ENCODE peak calls at places on chromosome 7, in six cellular contexts. Y, N, R, D, B and C are unnamed samples.

GRCh38 chr7:85840532-85840931 is 653.7 kb upstream of the SEMA3D start:
- DNase-seq in B (peak), D (peak), R (no peak), N (no peak), Y (no peak), C (no peak)

GRCh38 chr7:81430150-81430549 is 339.7 kb downstream of the HGF start:
- DNase-seq in B (peak), D (no peak), R (no peak), N (no peak), Y (no peak), C (peak)

GRCh38 chr7:98702021-98702420 is 84.9 kb downstream of the NPTX2 start:
- DNase-seq in N (no peak), B (no peak), R (no peak), Y (no peak), D (no peak), C (no peak)

GRCh38 chr7:40972426-40972825 is 730.5 kb downstream of the INHBA start:
- DNase-seq in N (no peak), Y (no peak), D (no peak), R (no peak), B (no peak), C (no peak)

GRCh38 chr7:922334-923107 is 32.0 kb downstream of the ADAP1 start:
- DNase-seq in D (no peak), B (no peak), R (no peak), N (no peak), Y (peak), C (no peak)

GRCh38 chr7:91632948-91633519 is 247.5 kb downstream of the MTERF1 start:
- DNase-seq in R (no peak), D (no peak), N (no peak), B (no peak), Y (no peak), C (no peak)

GRCh38 chr7:98555403-98555802 is 61.7 kb upstream of the NPTX2 start:
- DNase-seq in R (no peak), N (peak), Y (no peak), B (no peak), D (no peak), C (no peak)

GRCh38 chr7:140940866-140941265 is 16.1 kb upstream of the BRAF start:
- DNase-seq in R (no peak), D (no peak), Y (no peak), N (no peak), B (no peak), C (no peak)

GRCh38 chr7:96361116-96361857 is 39.4 kb upstream of the SLC25A13 start:
- DNase-seq in Y (no peak), R (no peak), B (no peak), D (no peak), N (no peak), C (no peak)

GRCh38 chr7:87060288-87060537 is 759 bp upstream of the ELAPOR2 start:
- DNase-seq in B (no peak), N (no peak), R (no peak), Y (no peak), D (no peak), C (no peak)

GRCh38 chr7:87056346-87056745 is 3.1 kb downstream of the ELAPOR2 start:
- DNase-seq in B (no peak), Y (no peak), N (no peak), D (peak), R (no peak), C (peak)

GRCh38 chr7:87057210-87057609 is 2.2 kb downstream of the ELAPOR2 start:
- DNase-seq in B (no peak), Y (no peak), R (no peak), N (no peak), D (no peak), C (no peak)

GRCh38 chr7:87058739-87059524 is 522 bp downstream of the ELAPOR2 start:
- DNase-seq in B (no peak), N (no peak), Y (peak), R (peak), D (no peak), C (peak)

DNA sequence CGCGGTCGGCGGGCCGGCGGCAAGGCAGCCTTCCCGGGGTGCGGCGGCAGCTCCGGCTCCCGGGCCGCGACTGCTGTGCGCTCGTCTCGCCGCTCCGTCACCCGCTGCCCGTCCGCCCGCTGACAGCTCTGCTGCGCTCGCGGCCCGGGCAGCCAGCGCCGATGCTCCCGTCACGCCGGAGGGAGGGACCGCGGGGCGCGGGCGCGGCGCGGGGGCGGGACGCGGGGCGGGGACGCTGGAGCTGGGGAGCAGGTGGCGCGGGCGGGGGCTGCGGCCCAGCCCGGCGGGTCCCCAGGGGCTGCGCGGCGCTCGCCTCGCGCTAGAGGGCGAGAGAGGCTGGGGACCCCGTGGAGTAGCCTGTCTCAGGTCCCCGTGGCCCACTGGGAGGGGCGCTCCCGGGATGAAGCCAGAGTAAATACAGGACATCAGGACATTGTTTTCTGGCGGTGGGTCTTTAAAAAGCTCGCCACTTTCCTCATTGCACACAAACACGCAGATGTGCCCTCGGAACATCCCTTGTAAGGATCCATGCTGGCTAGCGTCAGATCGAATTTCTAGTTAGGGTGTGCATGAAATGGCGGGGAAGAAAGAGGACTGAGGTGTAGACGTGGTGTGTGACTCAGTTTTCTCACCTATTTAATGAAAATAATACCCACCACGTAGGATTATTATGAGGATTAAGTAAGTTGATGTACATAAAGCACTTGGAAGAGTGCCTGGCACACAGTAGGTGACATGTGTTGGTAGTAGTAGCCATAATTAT is at the start of gene ELAPOR2:
- DNase-seq in R (peak), Y (peak), N (peak), D (peak), B (peak), C (peak)
- TF ChIP-seq CTCF in R (no peak), Y (peak), N (peak), D (no peak), B (peak), C (peak)

GRCh38 chr7:138738114-138738513 is 37.0 kb upstream of the SVOPL start:
- DNase-seq in R (no peak), N (no peak), B (no peak), D (no peak), Y (no peak), C (no peak)

GRCh38 chr7:138739859-138740258 is 38.7 kb upstream of the SVOPL start:
- DNase-seq in N (no peak), Y (no peak), D (no peak), B (no peak), R (no peak), C (no peak)

GRCh38 chr7:138741453-138741735 is 40.2 kb upstream of the SVOPL start:
- DNase-seq in R (no peak), B (no peak), D (no peak), N (no peak), Y (no peak), C (no peak)

GRCh38 chr7:138735399-138735798 is 34.2 kb upstream of the SVOPL start:
- DNase-seq in R (no peak), D (no peak), B (no peak), Y (no peak), N (no peak), C (no peak)

DNA sequence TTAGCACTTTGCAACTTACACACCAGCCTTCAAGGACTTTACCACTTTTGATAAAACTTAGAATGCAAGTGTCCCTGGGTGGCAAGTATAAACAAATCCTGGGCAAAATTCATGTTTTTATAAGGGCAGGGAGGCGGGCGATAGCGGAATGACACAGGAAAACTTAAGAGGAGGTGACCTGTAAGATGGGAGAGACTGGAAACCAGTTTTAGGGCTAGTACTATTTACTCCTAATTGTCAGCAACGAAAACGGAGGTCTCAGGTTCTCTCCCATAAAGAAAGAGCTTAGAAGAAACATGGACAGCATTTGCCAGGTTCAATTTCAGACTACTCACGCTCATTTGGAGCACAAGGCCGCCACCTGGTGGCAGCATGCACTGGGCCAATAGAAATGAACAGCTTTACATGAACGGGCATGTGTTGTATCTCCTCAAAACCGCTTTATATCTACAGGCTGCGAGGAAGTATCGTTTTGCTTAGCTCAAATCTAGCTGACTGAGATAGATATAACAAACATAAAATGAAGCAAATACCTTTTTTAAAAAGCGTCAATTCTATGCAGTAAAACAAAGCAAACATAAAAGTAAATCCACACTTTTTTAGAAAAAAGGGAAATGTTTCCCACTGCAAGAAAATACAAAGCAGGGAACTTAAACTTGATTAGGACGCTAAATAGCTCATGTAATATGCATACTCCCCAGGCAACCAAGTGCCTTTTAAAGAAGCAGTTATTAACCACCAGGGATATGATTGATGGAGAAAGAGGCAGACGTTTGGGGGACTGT is 37.6 kb upstream of the SVOPL start:
- DNase-seq in R (peak), Y (peak), N (peak), B (peak), D (peak), C (peak)
- H3K4me3 ChIP-seq in R (no peak), Y (no peak), N (no peak), B (no peak), D (no peak), C (no peak)

GRCh38 chr7:17362439-17363095 is 64.1 kb downstream of the AHR start:
- DNase-seq in B (no peak), N (no peak), R (no peak), D (peak), Y (no peak), C (peak)
- TF ChIP-seq CTCF in B (no peak), N (no peak), R (no peak), D (no peak), Y (no peak), C (no peak)

DNA sequence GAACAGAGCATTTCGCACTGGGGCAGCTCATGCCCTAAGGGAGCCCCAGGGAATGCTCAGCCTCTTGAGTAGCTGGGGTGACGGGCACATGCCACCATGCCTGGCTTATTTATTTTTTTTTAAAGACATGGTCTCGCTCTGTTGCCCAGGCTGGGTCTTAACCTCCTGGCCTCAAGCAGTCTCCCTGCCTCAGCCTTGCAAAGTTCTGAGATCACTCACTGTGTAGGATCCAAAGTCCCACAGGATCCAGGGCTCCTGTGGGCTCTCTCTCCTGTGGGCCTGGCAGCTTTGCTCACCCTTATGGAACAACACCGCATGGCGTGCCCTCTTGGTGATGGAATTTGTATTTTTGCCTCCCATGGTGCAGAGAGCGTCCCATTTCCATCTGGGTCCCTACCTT is 34.0 kb downstream of the TMEM120A start:
- DNase-seq in B (no peak), Y (no peak), D (no peak), N (no peak), R (no peak), C (no peak)
- H3K4me3 ChIP-seq in B (no peak), Y (no peak), D (no peak), N (no peak), R (no peak), C (no peak)

GRCh38 chr7:106464169-106464568 is 179.4 kb upstream of the NAMPT start:
- DNase-seq in D (no peak), Y (no peak), B (no peak), R (no peak), N (no peak), C (no peak)

GRCh38 chr7:106464651-106465050 is 179.9 kb upstream of the NAMPT start:
- DNase-seq in R (no peak), Y (no peak), N (no peak), D (no peak), B (no peak), C (no peak)

GRCh38 chr7:106460792-106461254 is 176.0 kb upstream of the NAMPT start:
- DNase-seq in D (no peak), R (no peak), N (no peak), Y (no peak), B (peak), C (no peak)

GRCh38 chr7:106462914-106463482 is 178.2 kb upstream of the NAMPT start:
- DNase-seq in D (no peak), Y (no peak), N (no peak), R (no peak), B (no peak), C (no peak)

GRCh38 chr7:106462365-106462859 is 177.6 kb upstream of the NAMPT start:
- DNase-seq in D (peak), B (peak), Y (no peak), R (no peak), N (no peak), C (peak)
- TF ChIP-seq CTCF in D (peak), B (peak), Y (peak), R (peak), N (peak), C (peak)